ENCODE peak calls at places on chromosomes 5 and 9, in five cellular contexts. G is NCI-H1436, Y is mesenchymal stem cell, N is SW480, R is fibroblast of villous mesenchyme. A is an unnamed sample.

GRCh38 chr9:6902423-6902822 is 144.7 kb downstream of the KDM4C start:
- DNase-seq in G (no peak), Y (no peak), N (peak), R (no peak), A (no peak)

GRCh38 chr5:74934949-74935751 is 69.0 kb upstream of the FAM169A start:
- DNase-seq in G (no peak), Y (peak), N (peak), R (peak), A (no peak)

GRCh38 chr5:122259995-122260394 is 52.0 kb upstream of the SNCAIP start:
- DNase-seq in G (no peak), Y (peak), N (no peak), R (peak), A (no peak)

GRCh38 chr5:72125271-72125670 is 18.0 kb downstream of the MAP1B start:
- DNase-seq in G (no peak), Y (no peak), N (no peak), R (no peak), A (no peak)

GRCh38 chr5:150301170-150301505 is 1.6 kb downstream of the ARSI start:
- DNase-seq in G (no peak), Y (peak), N (no peak), R (peak), A (no peak)

GRCh38 chr5:107968465-107968864 is 297.7 kb upstream of the EFNA5 start:
- DNase-seq in G (no peak), Y (no peak), N (no peak), R (no peak), A (no peak)

GRCh38 chr5:41649659-41650058 is 139.3 kb upstream of the PLCXD3 start:
- DNase-seq in G (no peak), Y (no peak), N (no peak), R (peak), A (no peak)

GRCh38 chr5:35247645-35248034 is 17.4 kb upstream of the PRLR start:
- DNase-seq in G (no peak), Y (no peak), N (no peak), R (no peak), A (no peak)

GRCh38 chr9:132383462-132383883 is 23.2 kb downstream of the TTF1 start:
- DNase-seq in G (no peak), Y (no peak), N (no peak), R (no peak), A (no peak)

A was measured in LoVo.